ENCODE peak calls at places on chromosome 7, in six cellular contexts. A is NK-92 treated with Interleukin-12 subunit alpha and Interleukin-12 subunit beta, amount 100 ng/mL, for 24 hours; X is transverse colon; D is activated CD4-positive, alpha-beta T cell treated with anti-CD3 and anti-CD28 coated beads, Interleukin-2, amount 50 U/mL, for 48 hours; P is activated T-cell treated with anti-CD3 and anti-CD28 coated beads for 1 hour; W is GM18507. Q is an unnamed sample.

GRCh38 chr7:38506756-38507155 is 124.4 kb downstream of the AMPH start:
- DNase-seq in A (no peak), X (no peak), D (no peak), P (no peak), W (no peak), Q (no peak)

GRCh38 chr7:51011710-51012350 is 229.1 kb upstream of the GRB10 start:
- DNase-seq in A (no peak), X (no peak), D (no peak), P (no peak), W (no peak), Q (no peak)

GRCh38 chr7:130141858-130142653 is 63.1 kb downstream of the TMEM209 start:
- DNase-seq in A (no peak), X (no peak), D (no peak), P (no peak), W (no peak), Q (no peak)

GRCh38 chr7:103735377-103735776 is 254.1 kb downstream of the RELN start:
- DNase-seq in A (no peak), X (no peak), D (no peak), P (no peak), W (no peak), Q (no peak)

GRCh38 chr7:108253275-108254044 is 123.3 kb upstream of the LAMB4 start:
- DNase-seq in A (no peak), X (no peak), D (no peak), P (no peak), W (no peak), Q (no peak)

GRCh38 chr7:20302866-20303265 is 27.8 kb upstream of the ITGB8 start:
- DNase-seq in A (no peak), X (no peak), D (no peak), P (no peak), W (no peak), Q (no peak)

GRCh38 chr7:30396379-30396778 is 82.2 kb downstream of the NOD1 start:
- DNase-seq in A (no peak), X (no peak), D (no peak), P (no peak), W (no peak), Q (no peak)

GRCh38 chr7:107020400-107020799 is 24.1 kb upstream of the PRKAR2B start:
- DNase-seq in A (no peak), X (no peak), D (no peak), P (no peak), W (no peak), Q (no peak)

GRCh38 chr7:22438994-22439393 is 61.0 kb downstream of the STEAP1B start:
- DNase-seq in A (no peak), X (no peak), D (no peak), P (no peak), W (no peak), Q (no peak)

GRCh38 chr7:26653430-26653911 is 210.9 kb downstream of the SKAP2 start:
- DNase-seq in A (no peak), X (peak), D (no peak), P (no peak), W (no peak), Q (no peak)

GRCh38 chr7:151225948-151226510 is 976 bp downstream of the ABCF2 start:
- DNase-seq in A (no peak), X (no peak), D (no peak), P (no peak), W (no peak), Q (no peak)

GRCh38 chr7:150801242-150801945 is 825 bp downstream of the TMEM176A start:
- DNase-seq in A (no peak), X (peak), D (no peak), P (no peak), W (no peak), Q (no peak)

GRCh38 chr7:88432321-88432720 is 125.6 kb upstream of the STEAP4 start:
- DNase-seq in A (no peak), X (no peak), D (no peak), P (no peak), W (no peak), Q (no peak)

GRCh38 chr7:4828720-4829383 is 33.0 kb downstream of the PAPOLB start:
- DNase-seq in A (no peak), X (no peak), D (no peak), P (no peak), W (no peak), Q (no peak)

GRCh38 chr7:42911482-42912447 is at the start of gene C7orf25:
- DNase-seq in A (peak), X (peak), D (peak), P (peak), W (peak), Q (peak)

GRCh38 chr7:101866328-101866727 is 48.9 kb downstream of the CUX1 start:
- DNase-seq in A (no peak), X (no peak), D (no peak), P (no peak), W (no peak), Q (no peak)

GRCh38 chr7:100516135-100516812 is 22.7 kb upstream of the AGFG2 start:
- DNase-seq in A (peak), X (peak), D (no peak), P (peak), W (peak), Q (no peak)

GRCh38 chr7:141537906-141538305 is 13.3 kb upstream of the AGK start:
- DNase-seq in A (no peak), X (no peak), D (no peak), P (no peak), W (no peak), Q (no peak)

GRCh38 chr7:117715784-117716445 is 157.3 kb downstream of the CTTNBP2 start:
- DNase-seq in A (no peak), X (peak), D (peak), P (no peak), W (peak), Q (no peak)

GRCh38 chr7:111730476-111731300 is 168.4 kb upstream of the IMMP2L start:
- DNase-seq in A (no peak), X (no peak), D (no peak), P (no peak), W (no peak), Q (no peak)

GRCh38 chr7:96781919-96782318 is 72.3 kb upstream of the SEM1 start:
- DNase-seq in A (no peak), X (no peak), D (no peak), P (no peak), W (no peak), Q (no peak)

GRCh38 chr7:87564290-87564963 is 36.3 kb downstream of the ABCB1 start:
- DNase-seq in A (no peak), X (peak), D (peak), P (peak), W (no peak), Q (no peak)

GRCh38 chr7:2609001-2609411 is 22.8 kb upstream of the TTYH3 start:
- DNase-seq in A (no peak), X (no peak), D (peak), P (no peak), W (no peak), Q (peak)

GRCh38 chr7:50266893-50267386 is 37.6 kb upstream of the IKZF1 start:
- DNase-seq in A (peak), X (peak), D (peak), P (peak), W (no peak), Q (peak)

GRCh38 chr7:84913731-84914130 is 273.1 kb downstream of the SEMA3D start:
- DNase-seq in A (no peak), X (no peak), D (no peak), P (no peak), W (no peak), Q (no peak)

GRCh38 chr7:97722386-97722785 is 9.5 kb upstream of the TAC1 start:
- DNase-seq in A (no peak), X (no peak), D (no peak), P (no peak), W (no peak), Q (no peak)

GRCh38 chr7:135678612-135679575 is 16.6 kb downstream of the STMP1 start:
- DNase-seq in A (no peak), X (no peak), D (no peak), P (no peak), W (no peak), Q (no peak)

GRCh38 chr7:157521752-157522151 is 184.9 kb downstream of the DNAJB6 start:
- DNase-seq in A (no peak), X (no peak), D (no peak), P (no peak), W (no peak), Q (no peak)

GRCh38 chr7:46738713-46739220 is 817.7 kb upstream of the IGFBP3 start:
- DNase-seq in A (no peak), X (no peak), D (no peak), P (no peak), W (no peak), Q (no peak)

GRCh38 chr7:68461430-68461829 is 1136.8 kb upstream of the AUTS2 start:
- DNase-seq in A (no peak), X (no peak), D (no peak), P (no peak), W (no peak), Q (no peak)

GRCh38 chr7:47573758-47574472 is 8.0 kb downstream of the TNS3 start:
- DNase-seq in A (no peak), X (no peak), D (no peak), P (no peak), W (no peak), Q (no peak)

GRCh38 chr7:28804990-28805389 is 153.1 kb downstream of the TRIL start:
- DNase-seq in A (no peak), X (no peak), D (no peak), P (no peak), W (no peak), Q (no peak)

GRCh38 chr7:121275204-121275603 is 53.6 kb upstream of the WNT16 start:
- DNase-seq in A (no peak), X (no peak), D (no peak), P (no peak), W (no peak), Q (no peak)

GRCh38 chr7:148575640-148576411 is 14.7 kb upstream of the C7orf33 start:
- DNase-seq in A (peak), X (peak), D (peak), P (peak), W (peak), Q (peak)

GRCh38 chr7:155362380-155363145 is 64.9 kb downstream of the INSIG1 start:
- DNase-seq in A (no peak), X (no peak), D (no peak), P (no peak), W (no peak), Q (no peak)

GRCh38 chr7:70419816-70420215 is 712.1 kb upstream of the GALNT17 start:
- DNase-seq in A (no peak), X (no peak), D (no peak), P (no peak), W (no peak), Q (no peak)

GRCh38 chr7:1672851-1673486 is 2.9 kb downstream of the ELFN1 start:
- DNase-seq in A (no peak), X (no peak), D (no peak), P (no peak), W (no peak), Q (no peak)

Q was measured in GF-D8.